ENCODE peak calls at places on chromosomes 13 and 19, in seven cellular contexts. T is endothelial cell of umbilical vein, M is spleen, A is K562, G is Panc1, V is GM12891, Q is vagina. L is an unnamed sample.

GRCh38 chr19:5103061-5103701 is 134.3 kb downstream of the KDM4B start:
- DNase-seq in T (peak), M (no peak), A (no peak), G (no peak), V (no peak), Q (no peak), L (no peak)

GRCh38 chr19:54875506-54875905 is 1.5 kb downstream of the FCAR start:
- DNase-seq in T (no peak), M (no peak), A (no peak), G (no peak), V (no peak), Q (no peak), L (peak)

GRCh38 chr13:21673592-21674270 is 2.9 kb downstream of the FGF9 start:
- DNase-seq in T (peak), M (peak), A (peak), G (no peak), V (peak), Q (no peak), L (no peak)

GRCh38 chr13:97559030-97559429 is 125.1 kb downstream of the RAP2A start:
- DNase-seq in T (no peak), M (no peak), A (no peak), G (no peak), V (no peak), Q (no peak), L (no peak)

GRCh38 chr19:28609944-28610343 is 603.0 kb downstream of the UQCRFS1 start:
- DNase-seq in T (no peak), M (no peak), A (no peak), G (no peak), V (no peak), Q (no peak), L (no peak)

GRCh38 chr13:47175172-47175806 is 278.4 kb upstream of the HTR2A start:
- DNase-seq in T (no peak), M (no peak), A (no peak), G (no peak), V (no peak), Q (no peak), L (peak)

GRCh38 chr13:56755181-56755580 is 385.5 kb upstream of the PRR20A start:
- DNase-seq in T (peak), M (no peak), A (no peak), G (no peak), V (no peak), Q (no peak), L (no peak)

GRCh38 chr13:36385471-36385870 is 39.3 kb upstream of the SPART start:
- DNase-seq in T (no peak), M (no peak), A (no peak), G (no peak), V (no peak), Q (no peak), L (no peak)

GRCh38 chr13:28983661-28984060 is 163.5 kb downstream of the MTUS2 start:
- DNase-seq in T (no peak), M (no peak), A (no peak), G (no peak), V (no peak), Q (no peak), L (no peak)

GRCh38 chr19:30703645-30704044 is 331.5 kb downstream of the ZNF536 start:
- DNase-seq in T (no peak), M (no peak), A (no peak), G (no peak), V (no peak), Q (no peak), L (no peak)

GRCh38 chr13:76637651-76638111 is 248.5 kb downstream of the KCTD12 start:
- DNase-seq in T (peak), M (no peak), A (no peak), G (no peak), V (no peak), Q (no peak), L (no peak)

GRCh38 chr19:47704024-47704423 is 9.2 kb upstream of the EHD2 start:
- DNase-seq in T (no peak), M (no peak), A (no peak), G (no peak), V (no peak), Q (no peak), L (no peak)

GRCh38 chr19:8088752-8089663 is 36.4 kb downstream of the CCL25 start:
- DNase-seq in T (no peak), M (no peak), A (no peak), G (no peak), V (no peak), Q (no peak), L (no peak)

GRCh38 chr13:68727788-68728187 is 1379.8 kb upstream of the ATXN8OS start:
- DNase-seq in T (no peak), M (no peak), A (no peak), G (no peak), V (no peak), Q (no peak), L (no peak)

GRCh38 chr13:76455960-76456359 is 430.2 kb downstream of the KCTD12 start:
- DNase-seq in T (peak), M (no peak), A (no peak), G (no peak), V (no peak), Q (no peak), L (no peak)

GRCh38 chr19:42290523-42291436 is 11.2 kb upstream of the PRR19 start:
- DNase-seq in T (peak), M (peak), A (peak), G (no peak), V (no peak), Q (no peak), L (no peak)

GRCh38 chr13:70107498-70108271 is at the start of gene ATXN8OS:
- DNase-seq in T (no peak), M (peak), A (no peak), G (no peak), V (no peak), Q (no peak), L (no peak)

GRCh38 chr13:51832471-51833152 is 12.4 kb downstream of the TMEM272 start:
- DNase-seq in T (peak), M (no peak), A (no peak), G (no peak), V (peak), Q (no peak), L (peak)

GRCh38 chr19:40341601-40342482 is 6.4 kb downstream of the C19orf47 start:
- DNase-seq in T (no peak), M (peak), A (no peak), G (no peak), V (no peak), Q (no peak), L (no peak)

GRCh38 chr13:19183676-19184075 is 2.1 kb upstream of the TUBA3C start:
- DNase-seq in T (no peak), M (no peak), A (no peak), G (no peak), V (no peak), Q (no peak), L (no peak)

GRCh38 chr13:45133396-45134118 is 13.2 kb downstream of the GTF2F2 start:
- DNase-seq in T (no peak), M (no peak), A (no peak), G (no peak), V (no peak), Q (no peak), L (no peak)

GRCh38 chr19:17553256-17553655 is 2.2 kb upstream of the COLGALT1 start:
- DNase-seq in T (peak), M (no peak), A (no peak), G (no peak), V (no peak), Q (no peak), L (peak)

GRCh38 chr13:19782049-19782726 is 557 bp downstream of the PSPC1 start:
- DNase-seq in T (peak), M (peak), A (peak), G (no peak), V (peak), Q (no peak), L (peak)

GRCh38 chr19:2231621-2232221 is 4.4 kb downstream of the PLEKHJ1 start:
- DNase-seq in T (no peak), M (no peak), A (no peak), G (no peak), V (no peak), Q (no peak), L (no peak)
- TF ChIP-seq POLR2AphosphoS5 in T (peak), M (peak), A (no peak), G (peak), V (no peak), Q (no peak), L (peak)

GRCh38 chr19:16087940-16088339 is 11.6 kb downstream of the TPM4 start:
- DNase-seq in T (no peak), M (no peak), A (no peak), G (no peak), V (no peak), Q (no peak), L (no peak)

GRCh38 chr19:16091546-16092475 is 15.5 kb downstream of the TPM4 start:
- DNase-seq in T (no peak), M (no peak), A (no peak), G (no peak), V (no peak), Q (no peak), L (no peak)

GRCh38 chr19:16088985-16089846 is 12.9 kb downstream of the TPM4 start:
- DNase-seq in T (no peak), M (no peak), A (no peak), G (no peak), V (no peak), Q (no peak), L (no peak)

GRCh38 chr19:16085115-16085514 is 8.8 kb downstream of the TPM4 start:
- DNase-seq in T (no peak), M (no peak), A (no peak), G (no peak), V (no peak), Q (no peak), L (peak)

DNA sequence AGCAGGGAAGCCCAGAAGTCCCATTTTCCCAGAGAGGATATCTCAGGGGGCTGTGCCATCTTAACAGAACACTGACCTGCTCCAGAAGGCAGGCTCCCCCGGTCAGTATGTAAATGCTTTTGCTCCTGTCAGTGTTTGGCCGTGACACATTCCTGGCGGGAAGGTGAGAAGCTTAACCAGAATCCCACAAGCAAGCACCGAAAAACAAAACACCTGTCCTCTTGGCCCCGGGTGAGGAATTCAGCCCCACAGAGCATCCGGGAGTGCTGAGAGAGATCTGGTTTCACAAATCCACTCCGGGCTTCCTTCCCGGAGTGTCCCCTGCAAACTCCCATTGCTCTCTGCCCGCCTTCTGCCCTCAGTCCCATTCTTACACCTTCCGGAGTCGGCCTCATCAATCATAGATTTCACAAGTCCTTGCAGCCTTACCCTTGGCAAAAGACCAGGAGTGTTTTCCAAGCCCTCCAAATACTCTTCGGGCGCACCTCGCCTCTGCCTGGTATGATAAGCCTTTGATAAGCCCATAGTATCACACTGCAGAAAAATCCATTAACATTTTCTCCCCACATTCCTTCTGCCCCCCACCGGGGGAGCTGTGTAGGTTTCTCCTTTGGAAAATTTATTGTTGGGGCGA is 12.2 kb downstream of the TPM4 start:
- DNase-seq in T (no peak), M (no peak), A (peak), G (no peak), V (no peak), Q (no peak), L (no peak)
- TF ChIP-seq POLR2AphosphoS5 in T (no peak), M (no peak), A (no peak), G (no peak), V (no peak), Q (no peak), L (no peak)

DNA sequence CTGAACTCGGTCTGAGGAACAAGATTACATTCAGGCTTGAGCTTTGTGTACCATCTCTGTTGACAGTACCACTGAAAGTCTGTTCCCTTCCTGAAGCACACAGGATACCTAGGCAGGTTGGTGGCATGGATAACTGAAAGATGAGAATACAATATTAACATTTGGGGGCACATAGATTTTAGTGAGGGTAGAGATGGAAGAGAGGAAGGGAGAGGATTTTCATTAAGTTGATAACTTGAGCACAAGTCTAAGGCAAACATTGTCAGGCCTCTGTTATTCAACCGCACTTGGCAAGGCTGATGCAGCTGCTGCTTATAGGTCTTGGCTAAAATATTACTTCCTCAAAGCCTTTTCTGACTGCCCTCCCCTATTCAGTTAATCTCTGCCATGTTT is 10.9 kb downstream of the MIR17HG start:
- DNase-seq in T (no peak), M (no peak), A (no peak), G (no peak), V (no peak), Q (no peak), L (no peak)
- TF ChIP-seq POLR2AphosphoS5 in T (peak), M (no peak), A (no peak), G (peak), V (peak), Q (no peak), L (peak)

DNA sequence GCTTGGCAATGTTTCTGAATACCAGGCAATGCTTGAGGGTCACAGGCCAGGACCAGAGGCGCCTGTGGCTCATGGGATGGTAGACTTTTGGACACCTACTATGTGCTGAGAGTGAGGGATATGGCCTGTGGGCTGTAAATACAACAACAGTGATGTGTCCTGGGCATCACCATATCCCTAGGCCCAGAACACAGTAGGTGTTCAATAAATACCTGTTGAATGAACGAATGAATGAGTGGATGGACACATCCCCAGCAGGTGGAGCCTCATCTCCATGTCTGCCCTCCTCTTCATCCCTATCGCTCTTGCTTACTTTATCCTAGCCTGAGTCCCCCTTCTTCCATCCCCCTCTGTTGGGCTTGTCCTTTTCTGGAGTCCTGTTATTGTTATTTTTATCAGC is 16.5 kb upstream of the NANOS2 start:
- DNase-seq in T (no peak), M (peak), A (no peak), G (no peak), V (no peak), Q (no peak), L (no peak)
- TF ChIP-seq POLR2AphosphoS5 in T (no peak), M (no peak), A (no peak), G (no peak), V (no peak), Q (no peak), L (no peak)

GRCh38 chr19:38650911-38651584 is 3.6 kb downstream of the ACTN4 start:
- DNase-seq in T (peak), M (no peak), A (no peak), G (peak), V (no peak), Q (no peak), L (peak)
- TF ChIP-seq POLR2AphosphoS5 in T (no peak), M (no peak), A (no peak), G (no peak), V (no peak), Q (peak), L (no peak)

DNA sequence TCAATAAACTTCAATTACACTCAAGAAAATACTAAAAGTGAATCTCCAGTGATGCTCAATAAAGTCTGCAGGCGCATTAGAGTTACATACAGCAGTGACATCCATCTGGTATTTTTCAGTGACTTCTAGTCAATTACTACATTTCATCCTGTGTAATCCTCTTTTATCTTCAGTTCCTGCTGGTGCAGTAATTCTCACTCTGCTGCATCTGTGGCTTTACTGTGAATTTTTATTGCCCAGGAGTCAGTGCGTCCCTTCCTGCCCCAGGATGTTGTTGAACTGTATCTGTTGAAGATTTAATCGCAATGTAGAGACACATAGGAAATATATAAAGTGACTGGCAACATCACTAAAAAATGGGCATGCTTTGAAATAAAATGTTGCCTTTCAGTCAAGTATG is 196.3 kb upstream of the TMTC4 start:
- DNase-seq in T (no peak), M (no peak), A (no peak), G (no peak), V (no peak), Q (no peak), L (no peak)
- TF ChIP-seq POLR2AphosphoS5 in T (no peak), M (no peak), A (no peak), G (no peak), V (no peak), Q (no peak), L (no peak)

L was measured in HL-60.